ENCODE peak calls at places on chromosomes 16 and 17, in four cellular contexts. One of them, this sample, is unnamed.

GRCh38 chr17:51703364-51704341 is 443.3 kb downstream of the UTP18 start:
- DNase-seq in A549: no peak
- DNase-seq in K562: no peak
- DNase-seq in HepG2: no peak
- DNase-seq in this sample: no peak

GRCh38 chr17:79082311-79083190 is 7.9 kb downstream of the ENGASE start:
- DNase-seq in A549: peak
- DNase-seq in K562: peak
- DNase-seq in HepG2: peak
- DNase-seq in this sample: no peak

GRCh38 chr17:9987779-9988585 is 82.9 kb upstream of the RCVRN start:
- DNase-seq in A549: peak
- DNase-seq in K562: peak
- DNase-seq in HepG2: peak
- DNase-seq in this sample: peak

GRCh38 chr16:85323961-85324253 is 211.6 kb upstream of the CIBAR2 start:
- DNase-seq in A549: no peak
- DNase-seq in K562: no peak
- DNase-seq in HepG2: no peak
- DNase-seq in this sample: no peak

GRCh38 chr16:89103781-89104180 is 10.1 kb downstream of the ACSF3 start:
- DNase-seq in A549: no peak
- DNase-seq in K562: no peak
- DNase-seq in HepG2: no peak
- DNase-seq in this sample: no peak

GRCh38 chr17:694239-694638 is 20.4 kb downstream of the VPS53 start:
- DNase-seq in A549: peak
- DNase-seq in K562: no peak
- DNase-seq in HepG2: no peak
- DNase-seq in this sample: no peak

GRCh38 chr17:6711681-6712057 is 1.5 kb downstream of the SLC13A5 start:
- DNase-seq in A549: no peak
- DNase-seq in K562: no peak
- DNase-seq in HepG2: peak
- DNase-seq in this sample: no peak

GRCh38 chr16:81071816-81072215 is 5.2 kb downstream of the C16orf46 start:
- DNase-seq in A549: peak
- DNase-seq in K562: peak
- DNase-seq in HepG2: peak
- DNase-seq in this sample: no peak

GRCh38 chr16:48505705-48506104 is 104.3 kb downstream of the N4BP1 start:
- DNase-seq in A549: no peak
- DNase-seq in K562: no peak
- DNase-seq in HepG2: no peak
- DNase-seq in this sample: no peak

GRCh38 chr16:29126057-29126494 is 141.2 kb downstream of the LAT start:
- DNase-seq in A549: no peak
- DNase-seq in K562: no peak
- DNase-seq in HepG2: no peak
- DNase-seq in this sample: no peak

GRCh38 chr17:76272541-76273434 is 7.6 kb downstream of the UBALD2 start:
- DNase-seq in A549: no peak
- DNase-seq in K562: no peak
- DNase-seq in HepG2: no peak
- DNase-seq in this sample: no peak

GRCh38 chr17:47802341-47803022 is 19.1 kb downstream of the OSBPL7 start:
- DNase-seq in A549: peak
- DNase-seq in K562: peak
- DNase-seq in HepG2: peak
- DNase-seq in this sample: no peak
- TF ChIP-seq RNF2 in A549: no peak
- TF ChIP-seq RNF2 in K562: no peak
- TF ChIP-seq RNF2 in HepG2: no peak
- TF ChIP-seq RNF2 in this sample: no peak

DNA sequence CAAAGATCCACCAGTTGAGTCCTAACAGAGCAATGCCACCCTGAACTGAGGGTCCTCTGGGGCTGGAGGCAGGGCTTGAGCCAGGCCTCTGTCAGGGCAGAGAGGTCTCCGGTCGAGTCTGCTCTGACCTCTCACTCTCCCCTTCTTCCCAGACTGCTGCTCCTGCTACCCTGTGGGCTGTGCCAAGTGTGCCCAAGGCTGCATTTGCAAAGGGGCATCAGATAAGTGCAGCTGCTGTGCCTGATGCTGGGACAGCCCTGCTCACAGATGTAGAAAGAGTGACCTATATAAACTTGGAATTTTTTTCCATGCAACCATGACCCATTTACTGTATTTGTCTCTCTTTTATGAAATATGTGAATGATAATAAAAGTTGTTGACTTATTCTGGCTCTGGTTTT is 2.4 kb upstream of the MT1B start:
- DNase-seq in A549: no peak
- DNase-seq in K562: no peak
- DNase-seq in HepG2: no peak
- DNase-seq in this sample: no peak
- TF ChIP-seq RNF2 in A549: no peak
- TF ChIP-seq RNF2 in K562: no peak
- TF ChIP-seq RNF2 in HepG2: no peak
- TF ChIP-seq RNF2 in this sample: no peak

GRCh38 chr16:3158498-3159314 is 23.9 kb downstream of the ZNF213 start:
- DNase-seq in A549: peak
- DNase-seq in K562: peak
- DNase-seq in HepG2: peak
- DNase-seq in this sample: peak
- TF ChIP-seq RNF2 in A549: no peak
- TF ChIP-seq RNF2 in K562: peak
- TF ChIP-seq RNF2 in HepG2: no peak
- TF ChIP-seq RNF2 in this sample: no peak

DNA sequence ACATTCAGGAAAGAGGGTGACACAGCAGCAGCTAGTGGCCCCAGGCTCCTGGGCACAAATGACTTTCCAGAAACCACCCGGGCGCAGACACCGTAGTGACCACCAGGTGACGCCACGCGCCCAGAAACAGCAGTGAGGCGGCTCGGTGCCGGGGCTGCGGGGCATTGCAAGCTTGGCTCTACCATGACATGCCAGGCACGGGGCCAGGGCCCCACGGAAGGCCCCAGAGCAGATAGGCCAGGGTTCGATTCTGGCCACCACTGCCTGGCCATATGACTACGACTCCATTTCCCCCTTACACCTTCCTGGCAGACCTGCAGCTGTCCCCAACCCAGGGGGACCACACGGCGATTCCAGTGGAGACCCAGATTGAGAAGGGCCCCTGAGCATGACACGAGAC is 6.7 kb downstream of the RHBDF1 start:
- DNase-seq in A549: peak
- DNase-seq in K562: peak
- DNase-seq in HepG2: peak
- DNase-seq in this sample: peak
- TF ChIP-seq RNF2 in A549: no peak
- TF ChIP-seq RNF2 in K562: no peak
- TF ChIP-seq RNF2 in HepG2: no peak
- TF ChIP-seq RNF2 in this sample: no peak

DNA sequence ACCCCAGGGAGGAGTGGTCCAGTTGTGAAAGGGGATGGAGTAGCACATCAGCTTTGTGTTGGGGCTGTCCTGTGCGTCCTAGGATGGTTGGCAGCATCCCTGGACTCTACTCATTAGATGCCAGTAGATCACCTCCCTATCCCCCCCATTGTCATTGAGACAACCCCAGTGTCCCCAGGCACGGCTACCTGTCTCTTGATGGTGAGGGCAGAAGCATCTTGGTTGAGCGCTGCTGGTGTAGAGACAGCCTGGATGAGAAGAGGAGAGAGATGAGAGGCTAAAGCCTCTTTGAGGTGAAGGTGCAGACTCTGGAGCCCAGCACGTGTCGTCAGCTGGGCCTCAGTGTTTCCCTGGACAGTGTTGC is 55.4 kb downstream of the TNFRSF13B start:
- DNase-seq in A549: no peak
- DNase-seq in K562: no peak
- DNase-seq in HepG2: no peak
- DNase-seq in this sample: peak
- TF ChIP-seq RNF2 in A549: no peak
- TF ChIP-seq RNF2 in K562: no peak
- TF ChIP-seq RNF2 in HepG2: no peak
- TF ChIP-seq RNF2 in this sample: no peak

This sample was measured in H1.